ENCODE peak calls at places on chromosomes 12 and 14, in ten cellular contexts. B, K, U, E, A, J, V, G, S and T are unnamed samples.

GRCh38 chr14:23148596-23149249 is 29.7 kb upstream of the CEBPE start:
- DNase-seq in B (no peak), K (no peak), U (no peak), E (no peak), A (no peak), J (no peak), V (no peak), G (no peak), S (no peak), T (no peak)

GRCh38 chr14:23695220-23695999 is 59.2 kb downstream of the DHRS2 start:
- DNase-seq in B (no peak), K (no peak), U (peak), E (no peak), A (no peak), J (no peak), V (peak), G (no peak), S (no peak), T (no peak)

GRCh38 chr12:121522962-121523361 is 57.9 kb downstream of the KDM2B start:
- DNase-seq in B (no peak), K (no peak), U (no peak), E (no peak), A (no peak), J (no peak), V (no peak), G (no peak), S (no peak), T (no peak)

GRCh38 chr14:24715239-24715638 is 81.2 kb upstream of the GZMB start:
- DNase-seq in B (no peak), K (no peak), U (no peak), E (no peak), A (no peak), J (no peak), V (no peak), G (no peak), S (no peak), T (no peak)

GRCh38 chr12:95205685-95206084 is 11.6 kb downstream of the FGD6 start:
- DNase-seq in B (no peak), K (peak), U (no peak), E (peak), A (no peak), J (no peak), V (no peak), G (peak), S (no peak), T (peak)

GRCh38 chr12:43362910-43363694 is 188.9 kb downstream of the ADAMTS20 start:
- DNase-seq in B (no peak), K (peak), U (no peak), E (peak), A (no peak), J (no peak), V (no peak), G (no peak), S (no peak), T (no peak)

GRCh38 chr12:109858764-109859163 is 21.6 kb downstream of the GLTP start:
- DNase-seq in B (no peak), K (peak), U (no peak), E (no peak), A (no peak), J (peak), V (no peak), G (no peak), S (no peak), T (no peak)

GRCh38 chr14:33686218-33686617 is 264.7 kb downstream of the EGLN3 start:
- DNase-seq in B (no peak), K (peak), U (no peak), E (no peak), A (no peak), J (no peak), V (no peak), G (no peak), S (no peak), T (no peak)

GRCh38 chr14:73491256-73491976 is 683 bp downstream of the RIOX1 start:
- DNase-seq in B (peak), K (peak), U (peak), E (peak), A (peak), J (peak), V (peak), G (peak), S (no peak), T (no peak)

GRCh38 chr14:100384819-100385813 is 62.0 kb downstream of the SLC25A47 start:
- DNase-seq in B (no peak), K (peak), U (no peak), E (no peak), A (no peak), J (peak), V (no peak), G (peak), S (peak), T (no peak)

GRCh38 chr12:59173696-59174095 is 253.4 kb upstream of the LRIG3 start:
- DNase-seq in B (no peak), K (peak), U (no peak), E (no peak), A (no peak), J (no peak), V (no peak), G (no peak), S (no peak), T (no peak)

GRCh38 chr12:75260316-75260715 is 50.7 kb upstream of the KCNC2 start:
- DNase-seq in B (no peak), K (no peak), U (no peak), E (no peak), A (no peak), J (peak), V (no peak), G (no peak), S (peak), T (no peak)

GRCh38 chr12:97404549-97404948 is 58.1 kb upstream of the RMST start:
- DNase-seq in B (no peak), K (peak), U (peak), E (peak), A (no peak), J (peak), V (peak), G (peak), S (peak), T (no peak)

GRCh38 chr14:78005325-78005724 is 164.8 kb upstream of the NRXN3 start:
- DNase-seq in B (no peak), K (no peak), U (no peak), E (peak), A (no peak), J (peak), V (no peak), G (peak), S (no peak), T (no peak)

GRCh38 chr12:126935435-126935834 is 1331.5 kb upstream of the TMEM132C start:
- DNase-seq in B (no peak), K (no peak), U (no peak), E (no peak), A (no peak), J (no peak), V (no peak), G (no peak), S (no peak), T (no peak)

GRCh38 chr12:71567562-71567961 is 96.1 kb downstream of the ZFC3H1 start:
- DNase-seq in B (no peak), K (no peak), U (no peak), E (no peak), A (no peak), J (peak), V (no peak), G (no peak), S (no peak), T (no peak)

GRCh38 chr12:132524405-132524804 is 34.5 kb downstream of the FBRSL1 start:
- DNase-seq in B (no peak), K (peak), U (no peak), E (peak), A (no peak), J (no peak), V (no peak), G (peak), S (no peak), T (no peak)

GRCh38 chr12:41336041-41336552 is 148.0 kb downstream of the PDZRN4 start:
- DNase-seq in B (no peak), K (no peak), U (no peak), E (no peak), A (no peak), J (no peak), V (no peak), G (no peak), S (no peak), T (no peak)

GRCh38 chr12:115697341-115697740 is 580.2 kb downstream of the MED13L start:
- DNase-seq in B (no peak), K (no peak), U (no peak), E (no peak), A (no peak), J (no peak), V (no peak), G (no peak), S (no peak), T (no peak)

GRCh38 chr14:99377951-99378350 is 102.7 kb downstream of the SETD3 start:
- DNase-seq in B (no peak), K (no peak), U (no peak), E (no peak), A (no peak), J (no peak), V (no peak), G (no peak), S (no peak), T (no peak)